ENCODE peak calls at places on chromosomes 12 and 14, in ten cellular contexts. X, N, M, T, H, J, O, B, P and A are unnamed samples.

GRCh38 chr14:58272589-58273372 is 25.6 kb upstream of the ARID4A start:
- DNase-seq in P (peak; percentile 37), O (peak; percentile 22), H (no peak), X (no peak), N (peak; percentile 16), J (no peak), B (no peak), M (no peak), T (peak; percentile 47), A (no peak)

GRCh38 chr12:27422697-27423096 is 23.8 kb upstream of the SMCO2 start:
- DNase-seq in T (no peak), N (no peak), B (no peak), H (no peak), M (no peak), X (no peak), P (no peak), O (no peak), J (no peak), A (no peak)

GRCh38 chr12:103013741-103014140 is 56.3 kb downstream of the ASCL1 start:
- DNase-seq in B (no peak), X (no peak), M (no peak), J (no peak), O (no peak), P (no peak), H (no peak), N (no peak), T (no peak), A (no peak)

GRCh38 chr14:63727231-63727735 is 582 bp downstream of the SGPP1 start:
- DNase-seq in T (peak; percentile 34), B (peak; percentile 58), X (peak; percentile 3), N (no peak), J (no peak), M (peak; percentile 61), O (peak; percentile 56), P (peak; percentile 6), H (peak; percentile 2), A (no peak)

GRCh38 chr14:22460461-22461195 is 128.4 kb downstream of the DAD1 start:
- DNase-seq in O (no peak), N (no peak), T (no peak), X (no peak), M (no peak), B (no peak), H (no peak), P (no peak), J (peak; percentile 51), A (no peak)

GRCh38 chr12:106300761-106301160 is 1.8 kb upstream of the TCP11L2 start:
- DNase-seq in T (no peak), J (no peak), B (no peak), X (no peak), H (no peak), M (no peak), P (no peak), O (no peak), N (peak; percentile 25), A (no peak)

GRCh38 chr12:93050026-93050747 is 121.1 kb upstream of the EEA1 start:
- DNase-seq in X (no peak), T (peak; percentile 46), N (peak; percentile 8), H (no peak), O (peak; percentile 51), P (peak; percentile 16), J (no peak), B (no peak), M (no peak), A (no peak)

GRCh38 chr14:91220581-91221000 is 23.9 kb downstream of the GPR68 start:
- DNase-seq in B (peak; percentile 23), J (no peak), H (no peak), M (no peak), N (no peak), X (no peak), P (no peak), O (no peak), T (no peak), A (no peak)

GRCh38 chr12:97038859-97039258 is 131.8 kb downstream of the NEDD1 start:
- DNase-seq in M (no peak), X (no peak), T (no peak), H (no peak), O (no peak), N (peak; percentile 7), B (no peak), P (no peak), J (no peak), A (no peak)

GRCh38 chr12:105330938-105331804 is 680 bp downstream of the C12orf75 start:
- DNase-seq in H (peak; percentile 24), T (no peak), M (peak; percentile 38), N (peak; percentile 32), P (peak; percentile 11), O (peak; percentile 44), B (no peak), X (no peak), J (peak; percentile 39), A (peak; percentile 16)

GRCh38 chr12:79690156-79690605 is 583 bp downstream of the PAWR start:
- DNase-seq in O (peak; percentile 55), M (peak; percentile 50), X (no peak), N (no peak), H (no peak), J (no peak), P (peak; percentile 22), T (no peak), B (peak; percentile 53), A (no peak)

GRCh38 chr12:22268406-22268805 is 66.1 kb downstream of the ST8SIA1 start:
- DNase-seq in N (no peak), P (no peak), J (no peak), O (no peak), M (no peak), X (no peak), H (no peak), T (no peak), B (no peak), A (no peak)

GRCh38 chr14:95167177-95167576 is 9.8 kb upstream of the DICER1 start:
- DNase-seq in X (no peak), P (no peak), J (no peak), T (no peak), N (no peak), H (no peak), M (no peak), B (no peak), O (no peak), A (no peak)

GRCh38 chr14:76480426-76480825 is 104.5 kb downstream of the ESRRB start:
- DNase-seq in J (no peak), T (no peak), X (no peak), O (no peak), N (no peak), P (no peak), B (no peak), H (no peak), M (no peak), A (no peak)

GRCh38 chr12:124039276-124039675 is 66.3 kb downstream of the ZNF664 start:
- DNase-seq in T (peak; percentile 47), J (no peak), O (no peak), M (no peak), H (no peak), N (no peak), X (no peak), B (no peak), P (no peak), A (no peak)

GRCh38 chr14:101006008-101006407 is 102.5 kb upstream of the RTL1 start:
- DNase-seq in T (no peak), J (no peak), N (no peak), X (no peak), M (no peak), O (no peak), P (no peak), B (no peak), H (no peak), A (no peak)

GRCh38 chr14:104119700-104120251 is 18.6 kb upstream of the KIF26A start:
- DNase-seq in P (no peak), T (no peak), H (no peak), J (no peak), B (peak; percentile 13), N (no peak), O (no peak), M (peak; percentile 20), X (no peak), A (no peak)

GRCh38 chr12:96258451-96258933 is 64.3 kb downstream of the ELK3 start:
- DNase-seq in O (peak; percentile 35), N (no peak), B (no peak), X (no peak), M (peak; percentile 75), P (no peak), J (no peak), T (peak; percentile 82), H (no peak), A (no peak)

GRCh38 chr14:34475163-34475562 is 13.1 kb upstream of the SPTSSA start:
- DNase-seq in X (no peak), T (no peak), N (no peak), O (no peak), J (no peak), H (no peak), M (no peak), P (no peak), B (no peak), A (no peak)

GRCh38 chr12:3304436-3305135 is 186.4 kb upstream of the PRMT8 start:
- DNase-seq in B (no peak), O (peak; percentile 91), H (no peak), X (no peak), J (no peak), T (peak; percentile 89), P (peak; percentile 90), N (no peak), M (no peak), A (no peak)

GRCh38 chr14:42110167-42110566 is 503.5 kb downstream of the LRFN5 start:
- DNase-seq in B (no peak), M (no peak), X (no peak), P (no peak), H (no peak), O (peak; percentile 5), J (no peak), T (peak; percentile 82), N (peak; percentile 19), A (no peak)

GRCh38 chr14:22047105-22047504 is 373.5 kb upstream of the OR4E1 start:
- DNase-seq in X (no peak), O (no peak), H (no peak), J (peak; percentile 34), N (peak; percentile 7), M (no peak), B (no peak), T (no peak), P (no peak), A (no peak)

GRCh38 chr12:18072723-18073122 is 17.3 kb downstream of the RERGL start:
- DNase-seq in T (no peak), O (no peak), J (no peak), P (no peak), N (no peak), H (no peak), X (no peak), M (no peak), B (no peak), A (no peak)

GRCh38 chr14:91897121-91897701 is 29.9 kb upstream of the TC2N start:
- DNase-seq in N (no peak), B (no peak), M (peak; percentile 79), T (peak; percentile 75), O (peak; percentile 38), J (no peak), X (no peak), H (no peak), P (peak; percentile 34), A (no peak)